ENCODE peak calls at places on chromosome 13, in four cellular contexts. One of them, this sample, is unnamed.

GRCh38 chr13:68996671-68997030 is 1111.0 kb upstream of the ATXN8OS start:
- DNase-seq in heart right ventricle: no peak
- DNase-seq in astrocyte: no peak
- DNase-seq in AG04450: no peak
- DNase-seq in this sample: no peak

GRCh38 chr13:71864981-71865857 is 1.8 kb downstream of the DACH1 start:
- DNase-seq in AG04450: no peak
- DNase-seq in astrocyte: peak
- DNase-seq in heart right ventricle: peak
- DNase-seq in this sample: peak

GRCh38 chr13:96091164-96091931 is 1.4 kb downstream of the HS6ST3 start:
- DNase-seq in heart right ventricle: peak
- DNase-seq in AG04450: no peak
- DNase-seq in astrocyte: no peak
- DNase-seq in this sample: peak

GRCh38 chr13:41107584-41108014 is 25.0 kb downstream of the KBTBD6 start:
- DNase-seq in heart right ventricle: no peak
- DNase-seq in AG04450: no peak
- DNase-seq in astrocyte: no peak
- DNase-seq in this sample: no peak

GRCh38 chr13:48624858-48625257 is 28.9 kb upstream of the CYSLTR2 start:
- DNase-seq in AG04450: no peak
- DNase-seq in heart right ventricle: no peak
- DNase-seq in astrocyte: no peak
- DNase-seq in this sample: no peak

GRCh38 chr13:40164137-40164536 is 502.3 kb downstream of the FOXO1 start:
- DNase-seq in AG04450: no peak
- DNase-seq in heart right ventricle: no peak
- DNase-seq in astrocyte: no peak
- DNase-seq in this sample: no peak

GRCh38 chr13:30510091-30510490 is 44.4 kb upstream of the HMGB1 start:
- DNase-seq in AG04450: no peak
- DNase-seq in heart right ventricle: no peak
- DNase-seq in astrocyte: no peak
- DNase-seq in this sample: no peak

GRCh38 chr13:95452376-95452775 is 100.1 kb upstream of the CLDN10 start:
- DNase-seq in heart right ventricle: no peak
- DNase-seq in astrocyte: peak
- DNase-seq in AG04450: no peak
- DNase-seq in this sample: no peak

GRCh38 chr13:111275382-111275781 is 45.1 kb upstream of the TEX29 start:
- DNase-seq in AG04450: no peak
- DNase-seq in heart right ventricle: no peak
- DNase-seq in astrocyte: no peak
- DNase-seq in this sample: no peak

GRCh38 chr13:110574161-110574560 is 12.6 kb upstream of the RAB20 start:
- DNase-seq in astrocyte: no peak
- DNase-seq in AG04450: no peak
- DNase-seq in heart right ventricle: no peak
- DNase-seq in this sample: no peak

GRCh38 chr13:40665061-40665753 is 1.2 kb downstream of the FOXO1 start:
- DNase-seq in AG04450: no peak
- DNase-seq in astrocyte: peak
- DNase-seq in heart right ventricle: peak
- DNase-seq in this sample: peak

GRCh38 chr13:57627663-57628062 is 3.9 kb upstream of the PCDH17 start:
- DNase-seq in heart right ventricle: no peak
- DNase-seq in AG04450: no peak
- DNase-seq in astrocyte: peak
- DNase-seq in this sample: no peak

GRCh38 chr13:102326381-102327118 is 75.3 kb downstream of the FGF14 start:
- DNase-seq in AG04450: no peak
- DNase-seq in heart right ventricle: no peak
- DNase-seq in astrocyte: no peak
- DNase-seq in this sample: no peak
- H3K27ac ChIP-seq in AG04450: no peak
- H3K27ac ChIP-seq in heart right ventricle: no peak
- H3K27ac ChIP-seq in astrocyte: no peak
- H3K27ac ChIP-seq in this sample: no peak

GRCh38 chr13:46643165-46643777 is 90.3 kb downstream of the LRCH1 start:
- DNase-seq in heart right ventricle: no peak
- DNase-seq in AG04450: no peak
- DNase-seq in astrocyte: no peak
- DNase-seq in this sample: no peak
- H3K4me3 ChIP-seq in heart right ventricle: no peak
- H3K4me3 ChIP-seq in AG04450: no peak
- H3K4me3 ChIP-seq in astrocyte: no peak
- H3K4me3 ChIP-seq in this sample: no peak

DNA sequence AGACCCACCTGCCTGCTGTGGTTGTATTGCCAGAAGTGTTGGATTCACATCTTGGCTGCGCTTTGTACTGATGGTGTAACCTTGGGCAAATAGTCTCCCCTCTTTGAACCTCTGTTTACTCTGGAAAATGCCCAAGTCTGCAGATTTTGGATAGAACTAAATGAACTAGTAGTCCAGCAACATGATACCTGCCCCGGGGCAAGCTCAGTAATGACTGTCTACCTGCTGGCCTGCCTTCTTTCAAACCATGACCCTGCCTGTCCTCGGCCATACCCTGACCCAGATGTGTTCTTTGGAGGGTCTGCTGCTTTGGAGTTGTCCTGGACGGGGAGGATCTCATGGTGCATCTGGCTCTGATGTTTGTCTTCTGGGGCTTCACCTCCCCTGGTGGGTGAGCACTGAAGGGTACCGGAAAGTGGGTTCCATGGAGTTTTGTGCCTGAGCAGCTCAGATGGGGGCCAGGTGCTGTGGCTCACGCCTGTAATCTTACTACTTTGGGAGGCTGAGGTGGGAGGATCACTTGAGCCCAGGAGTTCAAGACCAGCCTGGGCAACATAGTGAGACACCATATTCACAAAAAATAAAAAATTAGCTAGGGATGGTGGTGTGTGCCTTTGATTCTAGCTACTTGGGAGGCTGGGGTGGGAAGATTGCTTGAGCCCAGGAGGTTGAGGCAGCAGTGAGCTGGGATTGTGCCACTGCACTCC is 59.5 kb downstream of the TNFRSF19 start:
- DNase-seq in heart right ventricle: no peak
- DNase-seq in astrocyte: no peak
- DNase-seq in AG04450: no peak
- DNase-seq in this sample: no peak
- H3K27ac ChIP-seq in heart right ventricle: peak
- H3K27ac ChIP-seq in astrocyte: no peak
- H3K27ac ChIP-seq in AG04450: no peak
- H3K27ac ChIP-seq in this sample: peak

GRCh38 chr13:38628554-38628953 is 58.3 kb upstream of the FREM2 start:
- DNase-seq in heart right ventricle: no peak
- DNase-seq in AG04450: no peak
- DNase-seq in astrocyte: no peak
- DNase-seq in this sample: no peak
- H3K4me3 ChIP-seq in heart right ventricle: no peak
- H3K4me3 ChIP-seq in AG04450: no peak
- H3K4me3 ChIP-seq in astrocyte: no peak
- H3K4me3 ChIP-seq in this sample: no peak

GRCh38 chr13:99217461-99218101 is 16.9 kb downstream of the UBAC2 start:
- DNase-seq in heart right ventricle: no peak
- DNase-seq in AG04450: no peak
- DNase-seq in astrocyte: no peak
- DNase-seq in this sample: peak

GRCh38 chr13:99218126-99218525 is 17.5 kb downstream of the UBAC2 start:
- DNase-seq in astrocyte: no peak
- DNase-seq in AG04450: no peak
- DNase-seq in heart right ventricle: no peak
- DNase-seq in this sample: no peak

GRCh38 chr13:99214691-99215090 is 14.0 kb downstream of the UBAC2 start:
- DNase-seq in astrocyte: no peak
- DNase-seq in AG04450: no peak
- DNase-seq in heart right ventricle: no peak
- DNase-seq in this sample: no peak

GRCh38 chr13:99214232-99214631 is 13.6 kb downstream of the UBAC2 start:
- DNase-seq in heart right ventricle: no peak
- DNase-seq in astrocyte: no peak
- DNase-seq in AG04450: no peak
- DNase-seq in this sample: no peak

DNA sequence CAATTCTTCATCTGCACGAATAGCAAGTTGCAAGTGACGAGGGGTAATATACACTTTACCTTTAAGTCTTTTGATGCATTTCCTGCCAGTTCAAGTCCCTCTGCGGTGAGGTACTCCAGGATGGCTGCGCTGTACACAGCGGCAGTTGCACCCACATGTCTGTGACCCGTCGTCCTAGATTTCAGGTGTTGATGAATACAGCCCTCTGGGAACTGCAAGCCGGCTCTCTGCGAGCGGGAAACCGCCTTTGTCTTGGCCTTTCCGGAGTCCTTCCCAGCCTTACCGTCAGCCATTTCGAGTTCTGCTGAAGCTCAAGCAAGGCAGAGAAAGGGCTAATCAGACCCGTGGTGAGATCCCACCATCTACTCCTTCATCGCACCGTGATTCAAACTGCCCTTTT is 14.8 kb downstream of the UBAC2 start:
- DNase-seq in heart right ventricle: no peak
- DNase-seq in AG04450: no peak
- DNase-seq in astrocyte: no peak
- DNase-seq in this sample: peak
- H3K27ac ChIP-seq in heart right ventricle: peak
- H3K27ac ChIP-seq in AG04450: no peak
- H3K27ac ChIP-seq in astrocyte: no peak
- H3K27ac ChIP-seq in this sample: peak